ENCODE peak calls at places on chromosome 12, in four cellular contexts. W is A673; M is activated naive CD8-positive, alpha-beta T cell treated with anti-CD3 and anti-CD28 coated beads, Interleukin-2, amount 50 U/mL, for 24 hours; A is stimulated activated CD4-positive, alpha-beta T cell treated with anti-CD3 and anti-CD28 coated beads, Interleukin-2, amount 100 ng/mL, for 48 hours. D is an unnamed sample.

GRCh38 chr12:34404377-34405285 is 382.3 kb downstream of the ALG10 start:
- DNase-seq in W (no peak), M (no peak), A (no peak), D (no peak)

GRCh38 chr12:28787151-28787550 is 361.9 kb upstream of the FAR2 start:
- DNase-seq in W (peak), M (no peak), A (no peak), D (no peak)

GRCh38 chr12:76872415-76872814 is 6.4 kb downstream of the CSRP2 start:
- DNase-seq in W (no peak), M (no peak), A (no peak), D (no peak)

GRCh38 chr12:1324099-1324498 is 270.3 kb downstream of the FBXL14 start:
- DNase-seq in W (no peak), M (no peak), A (no peak), D (no peak)

GRCh38 chr12:114288071-114288470 is 117.9 kb downstream of the TBX5 start:
- DNase-seq in W (no peak), M (no peak), A (no peak), D (no peak)

GRCh38 chr12:51421266-51421884 is 3.3 kb upstream of the SLC4A8 start:
- DNase-seq in W (peak), M (peak), A (peak), D (no peak)

GRCh38 chr12:25546318-25546717 is 6.8 kb downstream of the LMNTD1 start:
- DNase-seq in W (no peak), M (no peak), A (no peak), D (no peak)

GRCh38 chr12:23721268-23721667 is 228.2 kb downstream of the SOX5 start:
- DNase-seq in W (no peak), M (no peak), A (no peak), D (no peak)

GRCh38 chr12:52971701-52972329 is 22.9 kb downstream of the KRT18 start:
- DNase-seq in W (no peak), M (no peak), A (no peak), D (no peak)

GRCh38 chr12:68482014-68482413 is 128.7 kb upstream of the RAP1B start:
- DNase-seq in W (peak), M (no peak), A (no peak), D (no peak)

GRCh38 chr12:92745874-92746553 is 43.2 kb downstream of the PLEKHG7 start:
- DNase-seq in W (peak), M (no peak), A (no peak), D (no peak)

GRCh38 chr12:96078281-96078761 is 42.9 kb upstream of the LTA4H start:
- DNase-seq in W (no peak), M (no peak), A (no peak), D (no peak)

GRCh38 chr12:110174373-110174996 is 50.3 kb downstream of the IFT81 start:
- DNase-seq in W (peak), M (no peak), A (no peak), D (no peak)

GRCh38 chr12:93311827-93312226 is 65.9 kb upstream of the NUDT4 start:
- DNase-seq in W (no peak), M (no peak), A (no peak), D (no peak)

GRCh38 chr12:109727039-109727723 is 13.6 kb downstream of the FAM222A start:
- DNase-seq in W (no peak), M (no peak), A (no peak), D (no peak)

GRCh38 chr12:116442981-116443380 is 116.2 kb upstream of the MAP1LC3B2 start:
- DNase-seq in W (no peak), M (no peak), A (no peak), D (no peak)

GRCh38 chr12:24933694-24934407 is 15.1 kb downstream of the BCAT1 start:
- DNase-seq in W (no peak), M (no peak), A (no peak), D (no peak)